ENCODE peak calls at places on chromosomes 6 and 20, in nine cellular contexts. X is IMR-90, T is adipocyte, G is SK-N-SH, F is heart left ventricle, J is mucosa of descending colon, D is pancreas, H is stomach, P is A549. L is an unnamed sample.
A peak's percentile ranks its signal among the peaks of the same experiment; 100 is the strongest.

GRCh38 chr20:25036331-25036936 is 21.5 kb downstream of the ACSS1 start:
- DNase-seq in X (no peak), T (no peak), G (no peak), F (peak; percentile 10), J (no peak), D (no peak), H (no peak), P (no peak), L (no peak)

GRCh38 chr6:78666764-78667163 is 200.6 kb upstream of the IRAK1BP1 start:
- DNase-seq in X (no peak), T (no peak), G (no peak), F (no peak), J (no peak), D (no peak), H (no peak), P (no peak), L (no peak)

GRCh38 chr6:159232106-159232645 is 63.0 kb downstream of the FNDC1 start:
- DNase-seq in X (no peak), T (no peak), G (peak; percentile 23), F (no peak), J (no peak), D (no peak), H (no peak), P (no peak), L (no peak)

GRCh38 chr20:10828221-10828620 is 154.4 kb upstream of the JAG1 start:
- DNase-seq in X (no peak), T (no peak), G (no peak), F (no peak), J (no peak), D (no peak), H (no peak), P (no peak), L (no peak)

GRCh38 chr20:7691647-7692046 is 248.6 kb downstream of the HAO1 start:
- DNase-seq in X (no peak), T (no peak), G (no peak), F (no peak), J (no peak), D (no peak), H (no peak), P (no peak), L (no peak)

GRCh38 chr20:2101057-2101934 is at the start of gene STK35:
- DNase-seq in X (no peak), T (no peak), G (peak; percentile 87), F (peak; percentile 90), J (peak; percentile 88), D (peak; percentile 86), H (no peak), P (peak; percentile 86), L (no peak)

GRCh38 chr20:24034820-24035219 is 46.2 kb upstream of the GGTLC1 start:
- DNase-seq in X (no peak), T (peak; percentile 65), G (no peak), F (no peak), J (no peak), D (peak; percentile 16), H (no peak), P (peak; percentile 76), L (no peak)

GRCh38 chr20:59571591-59572314 is 32.6 kb upstream of the PHACTR3 start:
- DNase-seq in X (peak; percentile 38), T (peak; percentile 85), G (peak; percentile 91), F (peak; percentile 71), J (peak; percentile 69), D (peak; percentile 64), H (peak; percentile 55), P (peak; percentile 41), L (peak; percentile 21)

DNA sequence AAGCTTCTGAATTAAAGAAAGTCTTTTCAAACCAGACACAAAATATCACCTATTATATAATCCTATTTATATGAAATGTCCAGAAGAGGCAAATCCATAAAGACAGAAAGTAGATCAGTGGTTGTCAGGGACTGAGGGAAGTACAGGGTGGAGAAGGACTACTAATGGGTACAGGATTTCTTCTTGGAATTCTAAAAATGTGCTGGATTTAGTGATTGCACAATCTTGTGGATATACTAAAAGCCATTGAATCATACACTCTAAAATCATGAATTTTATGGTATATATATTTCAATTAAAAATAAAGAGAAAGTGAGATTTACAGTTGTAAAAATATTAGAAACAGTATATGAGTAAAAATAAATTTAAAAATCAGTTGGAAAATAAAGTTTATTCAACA is 18.7 kb upstream of the MC3R start:
- DNase-seq in X (no peak), T (no peak), G (no peak), F (no peak), J (no peak), D (no peak), H (no peak), P (no peak), L (no peak)
- H3K9me3 ChIP-seq in X (peaks cover 10% of the 10 kb centered on the region), T (peaks cover 11% of the 10 kb centered on the region), G (no peaks in the 10 kb centered on the region), F (no peaks in the 10 kb centered on the region), J (peaks cover 8% of the 10 kb centered on the region), D (no peaks in the 10 kb centered on the region), H (peaks cover 18% of the 10 kb centered on the region), P (peaks cover 6% of the 10 kb centered on the region), L (no peaks in the 10 kb centered on the region)

GRCh38 chr20:60632420-60633262 is 619.4 kb upstream of the CDH4 start:
- DNase-seq in X (no peak), T (no peak), G (no peak), F (no peak), J (no peak), D (no peak), H (no peak), P (no peak), L (no peak)

GRCh38 chr20:60636417-60636816 is 615.6 kb upstream of the CDH4 start:
- DNase-seq in X (no peak), T (no peak), G (no peak), F (no peak), J (no peak), D (no peak), H (no peak), P (no peak), L (no peak)

GRCh38 chr20:60637801-60638200 is 614.3 kb upstream of the CDH4 start:
- DNase-seq in X (no peak), T (no peak), G (no peak), F (no peak), J (no peak), D (no peak), H (no peak), P (no peak), L (no peak)

GRCh38 chr20:60638430-60639098 is 613.5 kb upstream of the CDH4 start:
- DNase-seq in X (no peak), T (no peak), G (no peak), F (no peak), J (no peak), D (no peak), H (no peak), P (no peak), L (no peak)

GRCh38 chr20:60634773-60635172 is 617.3 kb upstream of the CDH4 start:
- DNase-seq in X (no peak), T (no peak), G (no peak), F (no peak), J (no peak), D (no peak), H (no peak), P (no peak), L (no peak)
- H3K9me3 ChIP-seq in X (peaks cover 27% of the 10 kb centered on the region), T (no peaks in the 10 kb centered on the region), G (no peaks in the 10 kb centered on the region), F (no peaks in the 10 kb centered on the region), J (peaks cover 6% of the 10 kb centered on the region), D (no peaks in the 10 kb centered on the region), H (peaks cover 13% of the 10 kb centered on the region), P (no peaks in the 10 kb centered on the region), L (no peaks in the 10 kb centered on the region)

DNA sequence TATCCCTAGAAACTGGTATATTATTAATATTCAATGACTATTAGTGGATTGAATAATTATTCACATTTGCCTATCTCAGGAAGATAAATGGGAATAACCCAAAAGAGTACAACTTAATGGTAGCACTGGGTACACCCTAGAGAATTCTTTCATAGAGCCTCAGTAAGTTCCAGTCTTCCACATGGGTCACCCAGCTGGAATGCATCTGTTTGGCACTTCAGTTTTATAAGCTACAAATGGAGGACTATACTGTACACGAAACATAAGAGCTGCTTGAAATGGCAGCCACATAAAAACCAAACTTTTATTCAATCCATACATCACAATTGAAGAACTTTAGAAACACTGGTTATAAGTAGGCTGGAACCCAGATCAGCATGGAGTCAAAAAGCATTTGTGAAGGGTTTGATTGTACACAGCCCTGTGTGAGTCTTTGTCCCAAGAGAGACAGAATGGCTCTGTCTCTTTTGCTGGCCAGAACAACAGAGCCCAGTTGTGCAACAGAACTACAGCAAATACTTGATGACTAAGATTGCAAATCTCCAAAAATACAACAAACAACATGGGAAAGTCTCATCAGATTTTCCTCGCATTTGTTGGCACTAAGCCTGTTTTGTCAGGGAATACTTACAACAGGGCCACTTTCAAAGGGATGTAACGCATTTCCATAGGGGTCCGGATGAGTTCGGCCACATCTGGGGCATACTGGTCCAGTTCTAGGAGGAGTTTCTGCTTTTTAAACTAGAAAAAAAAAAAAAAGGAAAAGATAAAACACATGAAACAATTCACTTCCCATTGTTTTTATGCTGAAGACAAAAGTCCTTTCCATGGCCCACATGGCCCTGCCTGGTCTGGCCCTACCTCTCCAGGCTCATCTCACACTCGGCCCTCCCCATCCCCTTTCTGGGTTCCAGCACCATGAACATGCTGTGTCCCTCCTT is 39.4 kb downstream of the PIGU start:
- DNase-seq in X (peak; percentile 80), T (peak; percentile 95), G (no peak), F (peak; percentile 48), J (no peak), D (no peak), H (no peak), P (peak; percentile 31), L (no peak)
- H3K9me3 ChIP-seq in X (no peaks in the 10 kb centered on the region), T (no peaks in the 10 kb centered on the region), G (no peaks in the 10 kb centered on the region), F (no peaks in the 10 kb centered on the region), J (no peaks in the 10 kb centered on the region), D (no peaks in the 10 kb centered on the region), H (no peaks in the 10 kb centered on the region), P (no peaks in the 10 kb centered on the region), L (no peaks in the 10 kb centered on the region)

GRCh38 chr20:363319-364078 is 16.6 kb downstream of the NRSN2 start:
- DNase-seq in X (peak; percentile 36), T (no peak), G (no peak), F (no peak), J (no peak), D (no peak), H (no peak), P (peak; percentile 66), L (no peak)

GRCh38 chr20:356745-357144 is 9.8 kb downstream of the NRSN2 start:
- DNase-seq in X (no peak), T (no peak), G (no peak), F (no peak), J (no peak), D (no peak), H (no peak), P (no peak), L (no peak)

GRCh38 chr20:361562-361961 is 14.7 kb downstream of the NRSN2 start:
- DNase-seq in X (no peak), T (no peak), G (no peak), F (no peak), J (no peak), D (no peak), H (no peak), P (no peak), L (no peak)

GRCh38 chr20:362271-363254 is 15.7 kb downstream of the NRSN2 start:
- DNase-seq in X (peak; percentile 83), T (peak; percentile 81), G (peak; percentile 74), F (peak; percentile 92), J (peak; percentile 82), D (peak; percentile 98), H (peak; percentile 88), P (peak; percentile 98), L (no peak)

DNA sequence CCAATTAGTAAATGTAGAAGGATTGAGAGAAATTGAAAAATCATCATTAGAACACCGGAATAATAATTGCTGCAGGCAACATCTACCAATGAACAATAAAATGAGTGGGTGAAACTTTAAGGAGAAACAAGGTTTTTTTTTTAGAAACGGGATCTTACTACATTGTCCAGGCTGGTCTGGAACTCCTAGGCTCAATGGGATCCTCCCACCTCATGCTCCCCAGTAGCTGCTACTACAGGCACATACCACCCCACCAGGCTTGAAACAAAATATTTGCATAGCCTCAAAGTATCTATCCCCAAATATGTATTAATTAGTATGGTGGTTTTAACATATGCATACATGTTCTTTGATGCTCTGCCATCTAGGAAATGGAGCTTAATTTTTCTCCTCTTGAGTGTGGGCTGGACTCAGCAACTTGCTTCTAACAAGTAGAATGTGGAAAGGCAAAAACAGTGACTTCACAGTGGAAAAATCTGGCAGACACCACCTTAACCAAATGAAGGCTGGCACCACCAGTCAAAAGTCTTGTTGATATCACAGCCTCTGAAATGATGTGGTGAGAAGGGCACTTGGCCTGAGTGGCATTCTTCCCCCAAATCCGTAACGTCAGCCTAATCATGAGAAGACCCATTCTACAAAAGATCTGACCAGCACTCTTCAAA is 12.1 kb downstream of the NRSN2 start:
- DNase-seq in X (no peak), T (peak; percentile 36), G (no peak), F (no peak), J (no peak), D (no peak), H (no peak), P (no peak), L (no peak)
- H3K9me3 ChIP-seq in X (no peaks in the 10 kb centered on the region), T (no peaks in the 10 kb centered on the region), G (no peaks in the 10 kb centered on the region), F (no peaks in the 10 kb centered on the region), J (no peaks in the 10 kb centered on the region), D (no peaks in the 10 kb centered on the region), H (no peaks in the 10 kb centered on the region), P (no peaks in the 10 kb centered on the region), L (no peaks in the 10 kb centered on the region)

L was measured in T-helper 17 cell.